ENCODE peak calls at places on chromosomes 16 and 17, in seven cellular contexts. C, S, F, L, Z, Q and Y are unnamed samples.

GRCh38 chr16:80718480-80719220 is 85.7 kb downstream of the CDYL2 start:
- DNase-seq in C (no peak), S (no peak), F (no peak), L (peak), Z (no peak), Q (peak), Y (peak)

GRCh38 chr16:88346680-88347505 is 35.9 kb upstream of the ZNF469 start:
- DNase-seq in C (no peak), S (no peak), F (no peak), L (no peak), Z (no peak), Q (no peak), Y (no peak)

GRCh38 chr17:45146616-45147101 is 1.6 kb upstream of the HEXIM1 start:
- DNase-seq in C (no peak), S (peak), F (no peak), L (peak), Z (no peak), Q (peak), Y (no peak)

GRCh38 chr17:45090711-45091110 is 29.6 kb downstream of the NMT1 start:
- DNase-seq in C (no peak), S (no peak), F (no peak), L (no peak), Z (no peak), Q (peak), Y (peak)

GRCh38 chr16:50213939-50214519 is 52.3 kb upstream of the ADCY7 start:
- DNase-seq in C (peak), S (peak), F (peak), L (peak), Z (no peak), Q (peak), Y (peak)

GRCh38 chr17:6756425-6757012 is 673 bp downstream of the XAF1 start:
- DNase-seq in C (no peak), S (no peak), F (peak), L (no peak), Z (no peak), Q (no peak), Y (peak)

GRCh38 chr17:489758-490329 is 137.2 kb upstream of the RPH3AL start:
- DNase-seq in C (peak), S (peak), F (no peak), L (peak), Z (peak), Q (peak), Y (peak)

GRCh38 chr17:38341035-38341721 is 2.6 kb downstream of the GPR179 start:
- DNase-seq in C (no peak), S (peak), F (no peak), L (peak), Z (no peak), Q (peak), Y (peak)

GRCh38 chr17:60305141-60305540 is 86.8 kb downstream of the USP32 start:
- DNase-seq in C (peak), S (peak), F (peak), L (peak), Z (no peak), Q (peak), Y (no peak)

GRCh38 chr16:55778718-55779117 is 54.2 kb downstream of the CES1 start:
- DNase-seq in C (no peak), S (no peak), F (no peak), L (no peak), Z (no peak), Q (no peak), Y (no peak)

GRCh38 chr17:45873728-45874127 is 20.6 kb upstream of the MAPT start:
- DNase-seq in C (no peak), S (peak), F (no peak), L (no peak), Z (no peak), Q (no peak), Y (no peak)

GRCh38 chr17:4947411-4948165 is 742 bp downstream of the PFN1 start:
- DNase-seq in C (peak), S (peak), F (no peak), L (peak), Z (peak), Q (peak), Y (no peak)

GRCh38 chr17:73324711-73325526 is 13.1 kb upstream of the CDC42EP4 start:
- DNase-seq in C (no peak), S (no peak), F (no peak), L (no peak), Z (no peak), Q (no peak), Y (no peak)

GRCh38 chr17:72588961-72589360 is 468.1 kb downstream of the SOX9 start:
- DNase-seq in C (no peak), S (peak), F (no peak), L (no peak), Z (no peak), Q (peak), Y (no peak)

GRCh38 chr17:40796846-40797245 is 2.9 kb downstream of the KRT28 start:
- DNase-seq in C (no peak), S (no peak), F (no peak), L (no peak), Z (no peak), Q (no peak), Y (no peak)